ENCODE peak calls at places on chromosomes 16 and 17, in six cellular contexts. R is CD4-positive, alpha-beta T cell; N is lung; D is ovary; K is epithelial cell of prostate; Y is transverse colon. J is an unnamed sample.

GRCh38 chr16:1296688-1297412 is 12.6 kb upstream of the UBE2I start:
- DNase-seq in R (no peak), N (no peak), D (no peak), K (peak; percentile 89), Y (peak; percentile 43), J (no peak)

GRCh38 chr17:55735784-55736405 is 13.2 kb upstream of the TMEM100 start:
- DNase-seq in R (no peak), N (no peak), D (peak; percentile 35), K (no peak), Y (peak; percentile 20), J (no peak)

GRCh38 chr17:64386412-64387144 is 4.1 kb downstream of the PECAM1 start:
- DNase-seq in R (no peak), N (no peak), D (no peak), K (no peak), Y (no peak), J (no peak)

GRCh38 chr17:3529817-3530741 is 27.5 kb downstream of the TRPV3 start:
- DNase-seq in R (no peak), N (peak; percentile 54), D (peak; percentile 88), K (no peak), Y (no peak), J (peak; percentile 65)

GRCh38 chr16:67885545-67885944 is 860 bp downstream of the NRN1L start:
- DNase-seq in R (no peak), N (no peak), D (no peak), K (no peak), Y (no peak), J (no peak)

GRCh38 chr16:46607529-46607928 is 13.7 kb downstream of the SHCBP1 start:
- DNase-seq in R (no peak), N (no peak), D (no peak), K (no peak), Y (no peak), J (no peak)

GRCh38 chr16:67161595-67162058 is 1.9 kb downstream of the FBXL8 start:
- DNase-seq in R (no peak), N (no peak), D (no peak), K (no peak), Y (no peak), J (no peak)

GRCh38 chr17:43854498-43854897 is 7.5 kb downstream of the CD300LG start:
- DNase-seq in R (no peak), N (no peak), D (no peak), K (no peak), Y (no peak), J (no peak)

GRCh38 chr17:49717371-49717841 is 9.6 kb upstream of the SLC35B1 start:
- DNase-seq in R (no peak), N (no peak), D (no peak), K (no peak), Y (no peak), J (no peak)

GRCh38 chr17:70109497-70109896 is 34.5 kb downstream of the KCNJ16 start:
- DNase-seq in R (no peak), N (no peak), D (no peak), K (no peak), Y (no peak), J (no peak)

GRCh38 chr17:45096141-45096540 is 35.0 kb downstream of the NMT1 start:
- DNase-seq in R (no peak), N (no peak), D (no peak), K (no peak), Y (no peak), J (no peak)

GRCh38 chr17:77300016-77300686 is 159.4 kb downstream of the SEC14L1 start:
- DNase-seq in R (no peak), N (no peak), D (no peak), K (no peak), Y (no peak), J (no peak)

GRCh38 chr17:21272881-21273839 is 11.4 kb upstream of the MAP2K3 start:
- DNase-seq in R (no peak), N (no peak), D (no peak), K (no peak), Y (peak; percentile 65), J (no peak)

GRCh38 chr16:10883004-10883403 is 6.0 kb downstream of the CIITA start:
- DNase-seq in R (no peak), N (peak; percentile 62), D (no peak), K (no peak), Y (no peak), J (no peak)

GRCh38 chr17:46832306-46832895 is 13.9 kb upstream of the WNT3 start:
- DNase-seq in R (no peak), N (no peak), D (no peak), K (no peak), Y (no peak), J (no peak)

GRCh38 chr17:61625564-61625963 is 34.5 kb upstream of the NACA2 start:
- DNase-seq in R (no peak), N (no peak), D (no peak), K (no peak), Y (no peak), J (no peak)

GRCh38 chr16:72501739-72502653 is 330.0 kb upstream of the PMFBP1 start:
- DNase-seq in R (no peak), N (peak; percentile 37), D (peak; percentile 8), K (no peak), Y (peak; percentile 53), J (no peak)

GRCh38 chr16:83967838-83968482 is at the start of gene NECAB2:
- DNase-seq in R (no peak), N (no peak), D (no peak), K (no peak), Y (no peak), J (peak; percentile 63)

GRCh38 chr16:46715769-46716305 is 26.4 kb downstream of the ORC6 start:
- DNase-seq in R (no peak), N (no peak), D (no peak), K (no peak), Y (no peak), J (no peak)

GRCh38 chr17:16463341-16464000 is 28.5 kb downstream of the LRRC75A start:
- DNase-seq in R (no peak), N (no peak), D (no peak), K (no peak), Y (peak; percentile 90), J (no peak)

GRCh38 chr17:49031965-49032928 is 35.1 kb downstream of the IGF2BP1 start:
- DNase-seq in R (peak; percentile 8), N (peak; percentile 52), D (no peak), K (peak; percentile 24), Y (peak; percentile 50), J (no peak)

GRCh38 chr16:67675999-67676398 is 9.4 kb downstream of the C16orf86 start:
- DNase-seq in R (no peak), N (no peak), D (no peak), K (no peak), Y (no peak), J (no peak)

GRCh38 chr16:19316846-19317245 is 31.3 kb downstream of the CLEC19A start:
- DNase-seq in R (no peak), N (no peak), D (no peak), K (no peak), Y (no peak), J (no peak)

DNA sequence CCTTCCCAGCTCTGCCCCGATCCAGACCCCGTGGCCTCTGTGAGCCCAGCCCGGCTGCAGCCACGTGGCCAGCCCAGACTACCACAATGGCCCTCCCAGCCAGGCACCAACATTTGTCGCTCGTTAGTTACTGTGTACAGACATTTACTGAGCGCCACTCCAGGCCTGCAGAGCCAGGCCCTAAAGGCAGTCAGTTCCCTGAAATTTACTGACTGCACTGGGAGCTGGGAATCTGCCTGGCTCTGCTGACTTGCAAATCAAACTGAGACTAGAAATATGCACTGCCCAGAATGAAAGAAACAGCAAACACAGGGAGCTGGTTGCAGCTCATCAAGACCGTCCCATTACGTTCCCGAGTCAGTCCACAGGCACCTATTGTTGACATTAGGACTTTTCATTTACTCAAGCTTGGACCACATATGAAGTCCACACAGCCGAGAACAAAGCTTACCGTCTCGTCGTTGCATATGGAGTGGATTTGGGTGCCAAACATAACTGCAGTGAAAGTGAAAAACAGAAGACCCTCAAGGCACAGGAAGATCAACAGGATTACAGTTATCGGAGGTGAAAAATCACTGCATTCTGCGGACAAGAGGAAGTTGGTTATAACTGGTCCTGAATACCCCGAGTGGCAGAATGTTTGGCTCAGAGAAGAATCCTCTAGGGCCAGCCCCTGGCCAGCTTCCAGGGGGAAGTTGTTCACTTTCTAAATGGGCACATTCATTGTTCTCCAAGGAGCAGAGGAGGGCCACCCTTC is 34.5 kb downstream of the ZDHHC7 start:
- DNase-seq in R (no peak), N (peak; percentile 84), D (no peak), K (no peak), Y (peak; percentile 38), J (peak; percentile 22)
- H3K27ac ChIP-seq in R (no peak overlapping the region), N (peak overlapping the region; percentile 29), D (no peak overlapping the region), K (no peak overlapping the region), Y (peak overlapping the region; percentile 64), J (peak overlapping the region; percentile 12)

DNA sequence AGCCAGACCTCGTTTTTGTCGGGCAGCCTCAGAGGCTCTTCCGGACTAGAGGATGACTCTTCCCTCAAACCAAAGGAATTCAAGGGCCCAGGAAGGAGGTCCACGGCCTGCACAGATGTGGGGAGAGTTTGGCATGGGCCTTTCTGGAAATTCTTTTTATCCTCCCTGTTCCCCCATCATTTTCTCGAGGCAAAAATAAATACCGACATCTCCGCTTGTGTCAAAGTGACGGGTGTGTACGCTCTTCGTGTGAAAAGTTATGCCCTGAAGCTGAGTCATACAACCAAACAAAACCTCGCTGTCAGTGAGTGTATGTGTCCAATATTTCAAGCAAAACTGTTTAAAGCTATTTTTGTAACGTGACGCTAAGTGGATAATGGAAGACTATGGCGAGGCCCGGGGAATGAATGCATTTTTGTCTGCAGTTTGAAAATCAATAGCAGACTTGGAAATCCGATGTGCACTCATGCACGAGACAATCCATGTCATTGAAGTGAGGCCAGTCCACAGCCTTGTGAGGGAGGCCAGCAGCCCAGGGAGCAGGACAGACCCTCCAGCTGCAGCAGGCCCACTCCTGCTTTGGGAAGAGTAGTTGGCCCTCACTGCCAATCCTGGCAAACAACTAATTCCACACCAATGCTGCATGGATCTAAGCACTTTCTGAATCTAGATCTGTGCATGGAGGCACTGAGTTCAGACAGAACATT is 364.3 kb downstream of the FOXL1 start:
- DNase-seq in R (no peak), N (no peak), D (no peak), K (no peak), Y (no peak), J (no peak)
- H3K27ac ChIP-seq in R (no peak overlapping the region), N (no peak overlapping the region), D (no peak overlapping the region), K (no peak overlapping the region), Y (no peak overlapping the region), J (no peak overlapping the region)

DNA sequence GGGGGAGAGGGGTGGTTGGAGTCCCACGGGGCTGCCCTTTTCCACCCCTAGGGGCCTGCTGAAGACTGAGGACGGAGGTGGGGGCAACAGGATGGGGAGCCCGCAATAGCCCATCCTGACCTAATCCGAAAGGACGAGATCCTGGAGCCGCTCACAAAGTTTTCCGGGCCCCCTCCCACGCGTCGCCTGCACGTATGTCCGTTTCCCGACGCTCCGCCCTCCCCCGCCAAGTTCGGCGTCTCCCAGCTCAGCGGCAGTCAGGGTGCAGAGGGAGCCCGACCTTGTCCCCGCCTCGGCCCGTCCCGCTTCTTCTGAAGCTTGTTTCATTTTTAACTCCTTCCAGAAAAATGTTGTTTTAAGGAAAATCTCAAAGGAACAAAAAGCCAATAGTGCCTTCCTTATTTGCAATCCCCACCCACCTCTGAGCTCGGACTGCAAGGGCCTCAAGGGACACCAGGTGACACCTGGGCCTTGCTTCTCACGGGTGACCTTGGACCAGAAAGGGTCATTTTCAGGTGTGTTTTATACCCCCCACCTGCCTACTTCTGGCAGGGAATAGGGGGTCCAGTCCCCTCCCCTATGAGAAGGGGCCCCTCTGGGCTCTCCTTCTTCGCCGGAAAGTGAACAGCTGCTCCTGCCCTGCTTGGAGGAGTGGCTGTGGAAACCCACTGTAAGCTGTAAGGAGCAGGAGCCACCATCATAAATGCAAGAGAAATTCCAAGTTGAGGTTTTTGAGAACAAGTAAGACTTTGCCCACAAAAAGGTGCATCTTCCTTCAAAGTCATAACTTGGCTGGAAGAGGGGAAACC is 3.4 kb upstream of the ZNF423 start:
- DNase-seq in R (no peak), N (peak; percentile 35), D (peak; percentile 83), K (no peak), Y (peak; percentile 67), J (no peak)
- H3K27ac ChIP-seq in R (no peak overlapping the region), N (peak overlapping the region; percentile 90), D (peak overlapping the region; percentile 94), K (no peak overlapping the region), Y (peak overlapping the region; percentile 98), J (no peak overlapping the region)

GRCh38 chr16:89316701-89317100 is 99.2 kb downstream of the ZNF778 start:
- DNase-seq in R (no peak), N (no peak), D (no peak), K (no peak), Y (no peak), J (no peak)
- H3K27ac ChIP-seq in R (peak overlapping the region; percentile 93), N (peak overlapping the region; percentile 87), D (no peak overlapping the region), K (peak overlapping the region; percentile 82), Y (peak overlapping the region; percentile 33), J (no peak overlapping the region)